ENCODE peak calls at places on chromosomes 5 and 9, in seven cellular contexts. One of them, this sample, is unnamed.

GRCh38 chr9:36194326-36195000 is 3.7 kb downstream of the CLTA start:
- DNase-seq in H1: no peak
- DNase-seq in IMR-90: peak
- DNase-seq in trophoblast cell: no peak
- DNase-seq in mesendoderm: no peak
- DNase-seq in neuronal stem cell: no peak
- DNase-seq in mesenchymal stem cell: peak
- DNase-seq in this sample: no peak

GRCh38 chr9:76846307-76846706 is 59.6 kb downstream of the PRUNE2 start:
- DNase-seq in neuronal stem cell: no peak
- DNase-seq in mesenchymal stem cell: no peak
- DNase-seq in H1: peak
- DNase-seq in trophoblast cell: no peak
- DNase-seq in IMR-90: peak
- DNase-seq in mesendoderm: peak
- DNase-seq in this sample: no peak

GRCh38 chr5:26192496-26192895 is 845.9 kb downstream of the CDH9 start:
- DNase-seq in IMR-90: no peak
- DNase-seq in neuronal stem cell: no peak
- DNase-seq in H1: no peak
- DNase-seq in mesenchymal stem cell: peak
- DNase-seq in mesendoderm: no peak
- DNase-seq in trophoblast cell: no peak
- DNase-seq in this sample: no peak

GRCh38 chr9:111250836-111251452 is 79.1 kb downstream of the OR2K2 start:
- DNase-seq in mesendoderm: no peak
- DNase-seq in mesenchymal stem cell: no peak
- DNase-seq in H1: no peak
- DNase-seq in neuronal stem cell: no peak
- DNase-seq in IMR-90: no peak
- DNase-seq in trophoblast cell: no peak
- DNase-seq in this sample: no peak

GRCh38 chr5:6810641-6811405 is 97.6 kb downstream of the TENT4A start:
- DNase-seq in mesenchymal stem cell: no peak
- DNase-seq in neuronal stem cell: no peak
- DNase-seq in trophoblast cell: no peak
- DNase-seq in IMR-90: no peak
- DNase-seq in H1: no peak
- DNase-seq in mesendoderm: no peak
- DNase-seq in this sample: no peak

GRCh38 chr5:135216072-135216812 is 182.2 kb upstream of the PITX1 start:
- DNase-seq in mesendoderm: no peak
- DNase-seq in neuronal stem cell: no peak
- DNase-seq in IMR-90: no peak
- DNase-seq in trophoblast cell: no peak
- DNase-seq in H1: no peak
- DNase-seq in mesenchymal stem cell: no peak
- DNase-seq in this sample: peak

GRCh38 chr5:95102080-95102479 is 182.8 kb downstream of the MCTP1 start:
- DNase-seq in H1: no peak
- DNase-seq in IMR-90: no peak
- DNase-seq in trophoblast cell: no peak
- DNase-seq in mesendoderm: no peak
- DNase-seq in mesenchymal stem cell: no peak
- DNase-seq in neuronal stem cell: no peak
- DNase-seq in this sample: no peak

GRCh38 chr9:123417289-123418051 is 61.5 kb downstream of the CRB2 start:
- DNase-seq in mesendoderm: no peak
- DNase-seq in IMR-90: no peak
- DNase-seq in H1: no peak
- DNase-seq in neuronal stem cell: no peak
- DNase-seq in trophoblast cell: no peak
- DNase-seq in mesenchymal stem cell: no peak
- DNase-seq in this sample: no peak

GRCh38 chr9:92723801-92724323 is 40.8 kb downstream of the BICD2 start:
- DNase-seq in H1: no peak
- DNase-seq in neuronal stem cell: no peak
- DNase-seq in mesendoderm: no peak
- DNase-seq in trophoblast cell: no peak
- DNase-seq in IMR-90: no peak
- DNase-seq in mesenchymal stem cell: no peak
- DNase-seq in this sample: no peak

GRCh38 chr5:159310492-159310891 is 19.8 kb downstream of the IL12B start:
- DNase-seq in mesendoderm: peak
- DNase-seq in mesenchymal stem cell: no peak
- DNase-seq in neuronal stem cell: peak
- DNase-seq in trophoblast cell: peak
- DNase-seq in IMR-90: no peak
- DNase-seq in H1: peak
- DNase-seq in this sample: peak

GRCh38 chr9:88814521-88815101 is 176.7 kb upstream of the S1PR3 start:
- DNase-seq in mesendoderm: no peak
- DNase-seq in IMR-90: peak
- DNase-seq in neuronal stem cell: no peak
- DNase-seq in H1: no peak
- DNase-seq in mesenchymal stem cell: peak
- DNase-seq in trophoblast cell: no peak
- DNase-seq in this sample: no peak

GRCh38 chr9:90095682-90096081 is 490.9 kb downstream of the GADD45G start:
- DNase-seq in H1: no peak
- DNase-seq in IMR-90: no peak
- DNase-seq in mesenchymal stem cell: no peak
- DNase-seq in mesendoderm: no peak
- DNase-seq in trophoblast cell: no peak
- DNase-seq in neuronal stem cell: no peak
- DNase-seq in this sample: no peak

GRCh38 chr5:32562841-32563240 is 22.5 kb upstream of the SUB1 start:
- DNase-seq in mesendoderm: no peak
- DNase-seq in mesenchymal stem cell: no peak
- DNase-seq in neuronal stem cell: peak
- DNase-seq in trophoblast cell: no peak
- DNase-seq in IMR-90: peak
- DNase-seq in H1: no peak
- DNase-seq in this sample: no peak

GRCh38 chr9:18396102-18396728 is 77.7 kb upstream of the ADAMTSL1 start:
- DNase-seq in trophoblast cell: no peak
- DNase-seq in neuronal stem cell: no peak
- DNase-seq in mesendoderm: peak
- DNase-seq in H1: no peak
- DNase-seq in IMR-90: peak
- DNase-seq in mesenchymal stem cell: no peak
- DNase-seq in this sample: no peak

DNA sequence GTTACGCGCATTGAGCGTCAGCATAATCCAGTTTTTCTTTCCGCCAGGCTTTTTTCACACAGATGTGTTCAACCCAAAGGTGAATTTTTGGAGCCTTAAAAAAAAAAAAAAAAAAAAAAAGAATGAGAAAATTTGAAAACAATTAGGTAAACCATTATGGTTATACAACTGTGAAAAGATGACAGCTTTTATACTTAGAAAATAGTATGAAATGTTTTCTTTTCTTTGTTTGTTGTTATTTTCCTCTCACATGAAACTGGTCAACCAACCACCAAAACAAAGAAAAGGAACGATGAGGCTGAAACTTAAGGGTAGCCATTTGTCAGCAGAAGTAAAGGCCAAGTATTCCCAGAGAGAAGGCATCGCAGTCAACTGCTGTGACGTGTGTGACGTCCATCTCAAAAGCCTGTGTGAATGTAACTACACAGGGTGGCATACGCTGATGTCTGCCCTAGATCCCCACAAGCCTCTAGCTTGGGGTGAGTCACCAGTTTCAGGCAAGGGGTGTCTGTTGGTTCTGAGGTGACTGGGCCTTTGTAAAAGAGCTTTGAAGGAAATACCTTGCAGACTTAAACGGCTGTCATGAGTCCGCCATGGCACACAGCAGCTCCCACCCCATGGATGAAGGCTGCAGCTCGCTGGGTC is 182.9 kb downstream of the AOPEP start:
- DNase-seq in trophoblast cell: no peak
- DNase-seq in neuronal stem cell: no peak
- DNase-seq in H1: no peak
- DNase-seq in mesenchymal stem cell: no peak
- DNase-seq in mesendoderm: no peak
- DNase-seq in IMR-90: no peak
- DNase-seq in this sample: no peak
- H3K18ac ChIP-seq in trophoblast cell: no peak
- H3K18ac ChIP-seq in neuronal stem cell: peak
- H3K18ac ChIP-seq in H1: no peak
- H3K18ac ChIP-seq in mesenchymal stem cell: no peak
- H3K18ac ChIP-seq in mesendoderm: no peak
- H3K18ac ChIP-seq in IMR-90: no peak
- H3K18ac ChIP-seq in this sample: no peak

GRCh38 chr9:125966456-125966855 is 219.3 kb downstream of the PBX3 start:
- DNase-seq in H1: no peak
- DNase-seq in neuronal stem cell: no peak
- DNase-seq in trophoblast cell: no peak
- DNase-seq in IMR-90: peak
- DNase-seq in mesendoderm: no peak
- DNase-seq in mesenchymal stem cell: no peak
- DNase-seq in this sample: no peak

GRCh38 chr9:125966959-125967711 is 220.0 kb downstream of the PBX3 start:
- DNase-seq in mesendoderm: no peak
- DNase-seq in mesenchymal stem cell: no peak
- DNase-seq in H1: no peak
- DNase-seq in IMR-90: no peak
- DNase-seq in neuronal stem cell: no peak
- DNase-seq in trophoblast cell: no peak
- DNase-seq in this sample: no peak

GRCh38 chr9:125965421-125965820 is 218.2 kb downstream of the PBX3 start:
- DNase-seq in trophoblast cell: no peak
- DNase-seq in neuronal stem cell: no peak
- DNase-seq in IMR-90: no peak
- DNase-seq in H1: no peak
- DNase-seq in mesendoderm: no peak
- DNase-seq in mesenchymal stem cell: no peak
- DNase-seq in this sample: no peak

GRCh38 chr9:125963932-125964331 is 216.8 kb downstream of the PBX3 start:
- DNase-seq in H1: no peak
- DNase-seq in trophoblast cell: peak
- DNase-seq in neuronal stem cell: no peak
- DNase-seq in mesendoderm: no peak
- DNase-seq in mesenchymal stem cell: no peak
- DNase-seq in IMR-90: no peak
- DNase-seq in this sample: no peak

DNA sequence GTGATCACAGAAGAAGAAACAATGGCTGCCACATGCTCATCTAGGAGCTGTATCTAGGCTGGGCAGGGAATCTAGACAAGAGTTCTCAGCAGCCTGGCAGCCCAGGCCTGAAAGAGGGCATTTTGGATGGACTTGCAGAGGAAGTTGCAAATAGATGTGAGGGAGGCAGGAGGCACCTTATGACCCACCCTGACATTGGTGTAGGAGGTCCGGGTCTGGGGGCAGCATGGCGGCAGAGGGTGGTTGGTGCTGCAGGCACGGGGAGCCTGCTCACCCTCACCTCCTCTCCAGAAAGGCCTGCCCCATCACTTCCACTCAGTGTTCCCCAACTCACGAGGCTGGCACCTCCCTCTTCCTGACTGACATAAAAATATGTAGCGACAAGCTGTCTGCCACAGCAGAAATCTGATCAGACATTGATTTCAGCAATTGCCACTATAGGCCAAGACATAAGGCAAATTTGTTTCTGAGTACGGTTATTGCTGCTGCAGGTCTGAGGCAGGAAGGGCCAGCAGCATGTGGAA is 217.6 kb downstream of the PBX3 start:
- DNase-seq in H1: no peak
- DNase-seq in neuronal stem cell: no peak
- DNase-seq in IMR-90: no peak
- DNase-seq in mesenchymal stem cell: no peak
- DNase-seq in mesendoderm: no peak
- DNase-seq in trophoblast cell: no peak
- DNase-seq in this sample: no peak
- H3K18ac ChIP-seq in H1: no peak
- H3K18ac ChIP-seq in neuronal stem cell: no peak
- H3K18ac ChIP-seq in IMR-90: no peak
- H3K18ac ChIP-seq in mesenchymal stem cell: no peak
- H3K18ac ChIP-seq in mesendoderm: no peak
- H3K18ac ChIP-seq in trophoblast cell: no peak
- H3K18ac ChIP-seq in this sample: no peak

GRCh38 chr9:110033869-110034268 is 174.1 kb downstream of the C9orf152 start:
- DNase-seq in mesenchymal stem cell: no peak
- DNase-seq in trophoblast cell: no peak
- DNase-seq in IMR-90: no peak
- DNase-seq in neuronal stem cell: no peak
- DNase-seq in H1: no peak
- DNase-seq in mesendoderm: peak
- DNase-seq in this sample: no peak
- H3K18ac ChIP-seq in mesenchymal stem cell: no peak
- H3K18ac ChIP-seq in trophoblast cell: no peak
- H3K18ac ChIP-seq in IMR-90: peak
- H3K18ac ChIP-seq in neuronal stem cell: no peak
- H3K18ac ChIP-seq in H1: no peak
- H3K18ac ChIP-seq in mesendoderm: no peak
- H3K18ac ChIP-seq in this sample: no peak

GRCh38 chr9:69314547-69314946 is 10.5 kb upstream of the ENTREP1 start:
- DNase-seq in IMR-90: no peak
- DNase-seq in neuronal stem cell: no peak
- DNase-seq in mesendoderm: no peak
- DNase-seq in mesenchymal stem cell: peak
- DNase-seq in trophoblast cell: no peak
- DNase-seq in H1: no peak
- DNase-seq in this sample: no peak
- H3K18ac ChIP-seq in IMR-90: no peak
- H3K18ac ChIP-seq in neuronal stem cell: no peak
- H3K18ac ChIP-seq in mesendoderm: no peak
- H3K18ac ChIP-seq in mesenchymal stem cell: no peak
- H3K18ac ChIP-seq in trophoblast cell: no peak
- H3K18ac ChIP-seq in H1: no peak
- H3K18ac ChIP-seq in this sample: no peak

DNA sequence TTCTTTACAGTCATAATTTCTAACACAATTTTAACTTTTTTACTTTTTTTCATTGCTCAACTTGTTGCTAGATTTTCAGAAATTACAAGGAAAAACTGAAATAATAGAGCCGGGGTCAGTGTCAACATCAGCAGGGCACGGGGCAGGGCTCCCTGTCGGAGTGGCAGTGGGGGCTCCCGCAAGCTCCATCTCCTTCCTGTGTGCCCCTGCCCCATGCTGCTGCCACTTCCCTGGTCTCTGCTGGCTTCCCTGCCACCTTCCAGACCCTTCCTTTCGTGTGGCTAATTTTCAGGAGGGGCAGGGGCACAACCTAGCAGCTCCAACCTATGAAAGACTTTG is 1.0 kb upstream of the EXOC3 start:
- DNase-seq in IMR-90: no peak
- DNase-seq in mesenchymal stem cell: no peak
- DNase-seq in H1: no peak
- DNase-seq in mesendoderm: no peak
- DNase-seq in trophoblast cell: no peak
- DNase-seq in neuronal stem cell: no peak
- DNase-seq in this sample: peak
- H3K18ac ChIP-seq in IMR-90: no peak
- H3K18ac ChIP-seq in mesenchymal stem cell: peak
- H3K18ac ChIP-seq in H1: no peak
- H3K18ac ChIP-seq in mesendoderm: no peak
- H3K18ac ChIP-seq in trophoblast cell: peak
- H3K18ac ChIP-seq in neuronal stem cell: no peak
- H3K18ac ChIP-seq in this sample: no peak